ENCODE peak calls at places on chromosome 1, in nine cellular contexts. L is fibroblast of lung; S is neural progenitor cell; A is CD8-positive, alpha-beta T cell; J is adrenal gland; R is pancreas; P is ovary; T is right atrium auricular region; F is endothelial cell of umbilical vein. V is an unnamed sample. For H3K4me1, the result is how much of the 10 kb centered on the place peaks cover.

GRCh38 chr1:240111558-240111957 is 19.9 kb downstream of the FMN2 start:
- DNase-seq in T (no peak), A (no peak), F (no peak), L (no peak), S (no peak), P (no peak), R (no peak), J (no peak), V (peak)

GRCh38 chr1:121522061-121522759 is 337.4 kb downstream of the SRGAP2C start:
- DNase-seq in P (no peak), F (no peak), A (no peak), L (no peak), J (no peak), T (no peak), S (no peak), R (peak), V (no peak)

GRCh38 chr1:231317306-231318014 is 20.2 kb downstream of the EXOC8 start:
- DNase-seq in R (no peak), L (no peak), P (no peak), A (no peak), S (no peak), F (no peak), J (peak), T (peak), V (no peak)

GRCh38 chr1:93714350-93714749 is 32.7 kb upstream of the BCAR3 start:
- DNase-seq in T (no peak), R (no peak), L (no peak), P (no peak), F (no peak), J (no peak), A (no peak), S (no peak), V (no peak)

GRCh38 chr1:177431123-177431522 is 260.4 kb downstream of the BRINP2 start:
- DNase-seq in S (no peak), R (no peak), P (no peak), F (no peak), T (no peak), J (no peak), L (no peak), A (no peak), V (no peak)

GRCh38 chr1:101745549-101745948 is 251.2 kb downstream of the OLFM3 start:
- DNase-seq in J (no peak), P (no peak), S (no peak), R (no peak), F (no peak), L (no peak), T (no peak), A (no peak), V (no peak)

GRCh38 chr1:93907718-93908117 is 1.5 kb downstream of the GCLM start:
- DNase-seq in J (no peak), P (no peak), T (no peak), L (peak), R (no peak), F (peak), S (peak), A (no peak), V (no peak)

GRCh38 chr1:217089239-217090014 is 366.2 kb upstream of the ESRRG start:
- DNase-seq in A (no peak), L (peak), F (no peak), T (peak), S (peak), J (peak), P (peak), R (no peak), V (peak)

GRCh38 chr1:107139833-107140702 is 771 bp upstream of the NTNG1 start:
- DNase-seq in F (peak), P (peak), R (peak), L (peak), S (peak), T (no peak), J (peak), A (no peak), V (no peak)

GRCh38 chr1:42952353-42953001 is 6.2 kb downstream of the SLC2A1 start:
- DNase-seq in P (no peak), S (no peak), J (no peak), T (no peak), A (peak), L (peak), R (no peak), F (no peak), V (no peak)
- H3K4me3 ChIP-seq in P (no peak), S (peak), J (no peak), T (no peak), A (peak), L (no peak), R (no peak), F (no peak), V (no peak)

GRCh38 chr1:205913451-205914204 is 29.6 kb downstream of the SLC26A9 start:
- DNase-seq in J (peak), T (peak), A (no peak), P (peak), F (peak), S (no peak), L (peak), R (peak), V (peak)

GRCh38 chr1:205907794-205908193 is 35.5 kb downstream of the SLC26A9 start:
- DNase-seq in P (no peak), F (peak), T (no peak), R (no peak), A (no peak), L (no peak), J (no peak), S (peak), V (no peak)
- TF ChIP-seq CTCF in P (no peak), F (peak), T (peak), R (peak), A (no peak), L (peak), J (peak), S (peak), V (peak)

GRCh38 chr1:119632836-119633235 is 15.2 kb downstream of the ZNF697 start:
- DNase-seq in S (no peak), F (peak), A (no peak), J (no peak), T (no peak), P (no peak), L (no peak), R (no peak), V (no peak)

GRCh38 chr1:119633575-119634325 is 14.3 kb downstream of the ZNF697 start:
- DNase-seq in T (no peak), P (no peak), S (no peak), F (peak), A (no peak), R (no peak), L (no peak), J (no peak), V (no peak)

GRCh38 chr1:119635801-119636390 is 12.2 kb downstream of the ZNF697 start:
- DNase-seq in T (no peak), L (peak), J (no peak), S (no peak), P (no peak), R (no peak), A (no peak), F (peak), V (no peak)

GRCh38 chr1:119636500-119637089 is 11.5 kb downstream of the ZNF697 start:
- DNase-seq in L (no peak), R (no peak), J (no peak), F (no peak), P (no peak), S (no peak), A (no peak), T (no peak), V (no peak)

DNA sequence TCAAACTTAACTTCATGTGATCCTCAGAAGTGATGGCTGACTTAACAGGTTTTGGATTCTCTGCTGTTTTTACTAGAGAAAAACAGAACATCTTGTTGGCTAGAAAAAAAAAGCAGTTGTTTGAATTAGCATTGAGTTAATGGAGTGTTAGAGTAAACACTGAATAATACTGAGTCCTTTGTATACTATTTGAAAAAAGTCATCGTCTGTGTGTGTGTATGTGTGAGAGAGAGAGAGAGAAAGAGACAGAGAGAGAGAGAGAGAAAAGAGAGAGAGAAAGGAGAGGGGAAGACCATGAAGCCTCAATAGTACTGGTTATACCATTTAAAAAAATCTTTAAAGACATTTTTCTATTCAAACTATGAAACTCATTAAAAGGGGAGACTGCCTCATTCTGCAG is 10.3 kb downstream of the ZNF697 start:
- DNase-seq in L (no peak), F (no peak), R (no peak), T (no peak), S (no peak), P (no peak), J (no peak), A (no peak), V (no peak)
- H3K4me1 ChIP-seq in L (under half), F (half or more), R (under half), T (under half), S (under half), P (under half), J (under half), A (under half), V (under half)

GRCh38 chr1:111202707-111203623 is 2.5 kb upstream of the DENND2D start:
- DNase-seq in J (no peak), P (no peak), L (no peak), T (peak), S (no peak), F (no peak), A (no peak), R (no peak), V (no peak)
- H3K4me3 ChIP-seq in J (peak), P (peak), L (no peak), T (no peak), S (no peak), F (no peak), A (peak), R (peak), V (peak)

DNA sequence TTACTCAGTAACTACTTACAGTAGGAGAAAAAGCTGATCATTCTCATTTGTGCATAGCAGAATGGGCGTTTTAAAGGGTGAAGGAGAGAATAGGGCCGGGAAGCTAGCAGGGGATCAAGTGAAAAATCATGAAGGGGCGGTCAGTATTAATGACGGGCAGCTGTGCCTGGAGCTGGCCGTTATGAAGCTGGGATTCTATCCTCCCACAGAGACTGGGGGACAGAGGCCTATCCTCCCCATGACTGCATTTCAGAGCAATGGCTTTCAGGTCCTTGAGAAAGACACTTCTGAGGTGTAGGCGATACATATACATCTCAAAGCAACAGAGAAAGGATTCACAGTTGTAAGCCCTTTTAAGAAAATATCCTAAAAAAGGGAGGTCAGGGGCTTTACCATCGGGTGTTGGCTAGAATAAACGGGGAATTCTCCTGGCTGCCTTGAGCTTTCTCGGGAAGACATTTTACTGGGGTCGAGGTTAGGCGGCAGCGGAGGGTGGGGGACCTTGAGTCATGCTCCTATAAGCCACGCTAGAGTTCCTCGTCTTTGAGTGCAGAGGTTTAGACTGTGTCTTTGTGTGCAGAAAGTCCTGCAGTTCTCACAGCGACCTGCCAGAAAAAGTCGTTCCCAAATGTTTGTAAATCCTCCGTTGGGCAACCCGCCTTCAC is 564 bp upstream of the MTARC2 start:
- DNase-seq in F (no peak), J (no peak), R (no peak), L (no peak), S (no peak), A (no peak), T (no peak), P (no peak), V (no peak)
- TF ChIP-seq CTCF in F (no peak), J (no peak), R (no peak), L (no peak), S (no peak), A (no peak), T (no peak), P (no peak), V (no peak)

GRCh38 chr1:7407547-7407895 is 363.6 kb upstream of the VAMP3 start:
- DNase-seq in T (peak), F (no peak), L (no peak), J (peak), P (no peak), S (no peak), R (peak), A (no peak), V (no peak)

GRCh38 chr1:7408771-7409150 is 362.3 kb upstream of the VAMP3 start:
- DNase-seq in P (no peak), T (peak), A (no peak), J (peak), S (no peak), F (no peak), R (no peak), L (no peak), V (no peak)

GRCh38 chr1:7406641-7407546 is 364.2 kb upstream of the VAMP3 start:
- DNase-seq in S (no peak), A (no peak), L (no peak), T (peak), J (peak), F (no peak), P (no peak), R (no peak), V (no peak)

GRCh38 chr1:7409278-7409677 is 361.8 kb upstream of the VAMP3 start:
- DNase-seq in P (peak), A (no peak), T (peak), S (no peak), J (peak), R (peak), L (no peak), F (no peak), V (no peak)

DNA sequence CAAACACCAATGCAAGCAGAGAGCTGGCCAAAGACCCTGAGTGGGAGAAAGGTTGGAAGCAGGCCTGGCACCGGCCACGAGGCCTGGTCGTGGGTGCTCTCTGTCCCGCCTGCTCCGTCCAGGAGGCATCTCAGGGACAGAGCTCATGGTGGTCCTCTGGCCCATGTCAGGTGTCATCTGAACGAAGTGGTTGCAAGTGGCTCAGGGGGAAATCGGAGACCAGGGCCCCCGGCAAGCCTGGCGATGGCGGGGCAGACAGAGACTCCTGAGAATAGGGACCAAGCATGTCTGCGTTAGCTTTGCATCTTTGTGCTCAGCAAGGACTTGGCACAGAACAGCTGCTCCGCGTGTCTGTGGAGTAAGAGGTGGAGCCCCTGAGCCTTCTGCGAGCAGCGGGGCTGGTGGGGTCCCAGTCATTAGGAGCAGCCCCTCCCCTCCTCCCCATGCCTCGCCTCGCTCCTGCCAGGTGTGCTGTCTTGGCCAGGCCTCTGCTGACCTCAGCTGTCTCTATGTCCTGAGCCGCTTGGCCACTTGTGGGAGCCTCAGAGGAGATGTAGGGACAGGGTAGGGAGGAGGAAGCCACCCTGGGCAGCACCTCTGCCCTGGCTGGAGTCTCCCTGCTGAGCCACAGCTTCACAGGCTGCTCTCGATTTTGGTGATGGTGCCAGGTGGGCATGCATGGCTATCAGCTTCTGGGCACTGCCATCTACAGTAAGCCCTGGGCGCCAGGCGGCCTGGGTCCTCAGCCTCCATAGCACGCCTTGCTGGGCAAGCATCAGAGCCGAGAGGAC is 362.9 kb upstream of the VAMP3 start:
- DNase-seq in A (no peak), F (no peak), R (no peak), L (no peak), P (peak), J (peak), T (peak), S (no peak), V (no peak)
- H3K4me1 ChIP-seq in A (under half), F (under half), R (under half), L (under half), P (under half), J (under half), T (under half), S (under half), V (under half)

DNA sequence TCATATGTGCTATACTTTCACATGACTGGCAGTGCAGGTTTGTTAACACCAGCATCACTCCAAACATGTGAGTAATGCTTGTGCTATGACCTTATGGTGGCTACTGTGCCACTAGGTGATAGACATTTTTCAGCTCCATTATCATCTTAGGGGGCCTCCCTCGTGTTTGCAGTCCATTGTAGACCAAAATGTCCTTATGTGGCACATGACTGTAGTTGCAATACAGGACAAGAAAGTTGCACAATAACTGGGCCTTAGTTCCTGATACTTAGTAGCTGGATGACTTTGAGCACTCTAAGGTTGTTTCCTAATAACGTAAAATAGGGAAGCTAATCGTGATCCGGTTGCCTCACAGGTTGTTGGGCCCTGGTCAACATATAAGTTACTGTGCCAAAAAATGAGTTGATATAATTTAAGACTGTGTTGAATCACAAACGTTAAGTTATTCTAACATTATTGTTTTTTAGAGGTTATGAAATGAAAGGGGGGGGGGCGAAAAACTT is 511 bp upstream of the SNX27 start:
- DNase-seq in S (no peak), J (peak), R (peak), P (no peak), T (peak), F (no peak), L (peak), A (no peak), V (peak)
- H3K4me3 ChIP-seq in S (peak), J (no peak), R (no peak), P (peak), T (no peak), F (no peak), L (no peak), A (peak), V (peak)

GRCh38 chr1:43996733-43997115 is 5.3 kb downstream of the CCDC24 start:
- DNase-seq in F (no peak), P (no peak), A (no peak), L (no peak), T (no peak), S (no peak), J (no peak), R (no peak), V (no peak)

GRCh38 chr1:43995984-43996732 is 4.8 kb downstream of the CCDC24 start:
- DNase-seq in S (peak), L (no peak), F (no peak), R (no peak), A (no peak), P (no peak), T (no peak), J (no peak), V (no peak)

GRCh38 chr1:43994071-43994470 is 2.7 kb downstream of the CCDC24 start:
- DNase-seq in S (no peak), J (no peak), R (no peak), P (no peak), L (no peak), T (no peak), A (no peak), F (no peak), V (no peak)

GRCh38 chr1:43993206-43993914 is 2.0 kb downstream of the CCDC24 start:
- DNase-seq in J (no peak), F (no peak), T (no peak), R (no peak), A (no peak), L (no peak), P (no peak), S (no peak), V (no peak)

GRCh38 chr1:43994794-43995790 is 3.7 kb downstream of the CCDC24 start:
- DNase-seq in F (no peak), S (peak), A (no peak), L (no peak), R (no peak), J (no peak), T (no peak), P (no peak), V (peak)
- TF ChIP-seq CTCF in F (peak), S (peak), A (no peak), L (peak), R (no peak), J (no peak), T (no peak), P (no peak), V (peak)

GRCh38 chr1:32702599-32703478 is at the start of gene SYNC:
- DNase-seq in S (peak), F (no peak), R (no peak), A (no peak), T (no peak), L (peak), J (no peak), P (peak), V (no peak)
- H3K4me1 ChIP-seq in S (under half), F (under half), R (under half), A (under half), T (under half), L (under half), J (under half), P (under half), V (under half)